ENCODE peak calls at places on chromosome 15, in eight cellular contexts. Z, N, G, C, Y, E, Q and R are unnamed samples.

GRCh38 chr15:48324949-48325348 is 6.3 kb upstream of the DUT start:
- DNase-seq in Z (no peak), C (no peak), G (no peak), Q (no peak), Y (no peak), E (no peak), N (no peak), R (no peak)

GRCh38 chr15:40743921-40744809 is 10.9 kb downstream of the RMDN3 start:
- DNase-seq in Y (peak; percentile 18), Z (no peak), Q (peak; percentile 91), G (peak; percentile 68), E (no peak), C (peak; percentile 53), N (peak; percentile 63), R (no peak)

GRCh38 chr15:65450556-65450955 is 27.8 kb upstream of the IGDCC4 start:
- DNase-seq in Y (no peak), E (no peak), N (no peak), Z (no peak), Q (no peak), C (no peak), G (no peak), R (no peak)

GRCh38 chr15:35379972-35380371 is 166.0 kb downstream of the DPH6 start:
- DNase-seq in N (peak; percentile 65), Y (no peak), Z (no peak), C (no peak), G (no peak), E (no peak), Q (no peak), R (no peak)

GRCh38 chr15:85743392-85744045 is 51.2 kb downstream of the KLHL25 start:
- DNase-seq in Z (no peak), E (no peak), G (no peak), N (no peak), C (no peak), Q (no peak), Y (no peak), R (no peak)

GRCh38 chr15:36970522-36970921 is 129.8 kb downstream of the MEIS2 start:
- DNase-seq in G (no peak), Q (no peak), N (no peak), C (no peak), Z (no peak), E (no peak), Y (no peak), R (no peak)

GRCh38 chr15:90871716-90872480 is 3.5 kb downstream of the FURIN start:
- DNase-seq in E (no peak), N (no peak), G (no peak), Q (no peak), Y (no peak), C (no peak), Z (peak; percentile 44), R (no peak)

GRCh38 chr15:67199881-67200763 is 54.3 kb downstream of the AAGAB start:
- DNase-seq in C (peak; percentile 73), G (no peak), E (no peak), N (no peak), Y (no peak), Q (peak; percentile 44), Z (no peak), R (no peak)

GRCh38 chr15:34616613-34617012 is 33.2 kb upstream of the GOLGA8B start:
- DNase-seq in C (peak; percentile 36), Q (peak; percentile 65), E (peak; percentile 38), N (peak; percentile 19), G (peak; percentile 62), Z (peak; percentile 5), Y (peak; percentile 40), R (no peak)

GRCh38 chr15:27627623-27628022 is 471.5 kb downstream of the OCA2 start:
- DNase-seq in Q (no peak), Y (no peak), Z (no peak), G (no peak), E (no peak), C (no peak), N (no peak), R (no peak)

GRCh38 chr15:50628421-50628820 is 58.2 kb downstream of the TRPM7 start:
- DNase-seq in C (no peak), Q (no peak), Y (no peak), G (no peak), N (no peak), Z (no peak), E (no peak), R (no peak)

GRCh38 chr15:70140543-70141375 is 43.0 kb upstream of the TLE3 start:
- DNase-seq in N (no peak), Q (peak; percentile 56), C (peak; percentile 48), Y (peak; percentile 39), G (peak; percentile 66), E (no peak), Z (peak; percentile 60), R (no peak)

GRCh38 chr15:61049934-61050333 is 179.2 kb downstream of the RORA start:
- DNase-seq in C (peak; percentile 90), E (no peak), N (no peak), Y (peak; percentile 90), Z (peak; percentile 43), Q (peak; percentile 85), G (peak; percentile 86), R (no peak)

GRCh38 chr15:63805993-63806980 is 27.5 kb downstream of the HERC1 start:
- DNase-seq in E (no peak), Y (no peak), C (peak; percentile 10), G (peak; percentile 11), Q (no peak), Z (no peak), N (no peak), R (no peak)

GRCh38 chr15:46555547-46555946 is 920.7 kb downstream of the SQOR start:
- DNase-seq in Y (no peak), Q (no peak), Z (no peak), G (no peak), N (no peak), C (no peak), E (no peak), R (no peak)

GRCh38 chr15:63475670-63476069 is 28.7 kb upstream of the USP3 start:
- DNase-seq in Z (no peak), C (no peak), N (no peak), Q (no peak), G (no peak), Y (no peak), E (no peak), R (no peak)

GRCh38 chr15:67144609-67145306 is 79.4 kb downstream of the SMAD3 start:
- DNase-seq in Z (no peak), G (peak; percentile 98), Y (peak; percentile 94), Q (peak; percentile 88), E (no peak), C (peak; percentile 99), N (no peak), R (no peak)

GRCh38 chr15:93523490-93523889 is 434.5 kb upstream of the RGMA start:
- DNase-seq in C (peak; percentile 86), Z (no peak), N (no peak), E (no peak), Q (no peak), Y (peak; percentile 68), G (no peak), R (no peak)

GRCh38 chr15:57743424-57743823 is 36.9 kb downstream of the POLR2M start:
- DNase-seq in G (no peak), Z (peak; percentile 16), Y (no peak), C (no peak), Q (peak; percentile 25), E (no peak), N (no peak), R (no peak)
- TF ChIP-seq CTCF in G (peak; percentile 40), Z (no peak), Y (peak; percentile 37), C (no peak), Q (no peak), E (peak; percentile 20), N (peak; percentile 53), R (no peak)

GRCh38 chr15:78540955-78541743 is 905 bp downstream of the PSMA4 start:
- DNase-seq in G (no peak), E (no peak), Y (peak; percentile 8), Q (peak; percentile 9), C (no peak), Z (no peak), N (no peak), R (no peak)
- TF ChIP-seq CTCF in G (no peak), E (no peak), Y (no peak), Q (no peak), C (no peak), Z (no peak), N (no peak), R (no peak)

GRCh38 chr15:55993111-55993803 is at the start of gene NEDD4:
- DNase-seq in Q (peak; percentile 84), N (peak; percentile 63), Z (peak; percentile 93), C (peak; percentile 76), Y (peak; percentile 85), G (peak; percentile 84), E (peak; percentile 47), R (peak; percentile 78)
- TF ChIP-seq CTCF in Q (peak; percentile 51), N (peak; percentile 73), Z (peak; percentile 59), C (peak; percentile 13), Y (peak; percentile 46), G (peak; percentile 61), E (peak; percentile 8), R (peak; percentile 12)

GRCh38 chr15:58856090-58856489 is 77.4 kb downstream of the SLTM start:
- DNase-seq in C (peak; percentile 63), Y (peak; percentile 70), Q (peak; percentile 48), E (no peak), G (peak; percentile 67), Z (no peak), N (no peak), R (no peak)

GRCh38 chr15:58854598-58854997 is 78.9 kb downstream of the SLTM start:
- DNase-seq in N (no peak), E (no peak), Q (no peak), G (no peak), Y (no peak), C (peak; percentile 9), Z (peak; percentile 48), R (no peak)

GRCh38 chr15:58852347-58852746 is 81.1 kb downstream of the SLTM start:
- DNase-seq in E (no peak), G (no peak), C (no peak), Y (no peak), N (no peak), Q (peak; percentile 19), Z (no peak), R (no peak)
- TF ChIP-seq CTCF in E (no peak), G (peak; percentile 9), C (no peak), Y (no peak), N (peak; percentile 41), Q (no peak), Z (no peak), R (no peak)

GRCh38 chr15:99408236-99409096 is 157.2 kb downstream of the LRRC28 start:
- DNase-seq in C (peak; percentile 94), Q (peak; percentile 89), G (peak; percentile 74), E (no peak), Z (no peak), N (no peak), Y (peak; percentile 93), R (no peak)

GRCh38 chr15:99409560-99409959 is 156.2 kb upstream of the MEF2A start:
- DNase-seq in Q (no peak), C (no peak), N (no peak), E (no peak), G (no peak), Z (no peak), Y (no peak), R (no peak)

GRCh38 chr15:99410477-99410876 is 155.3 kb upstream of the MEF2A start:
- DNase-seq in Z (no peak), N (no peak), C (no peak), Q (no peak), Y (no peak), E (no peak), G (no peak), R (no peak)

GRCh38 chr15:99407716-99408115 is 156.4 kb downstream of the LRRC28 start:
- DNase-seq in Y (no peak), Z (no peak), C (no peak), N (no peak), Q (no peak), E (no peak), G (no peak), R (no peak)

GRCh38 chr15:99409097-99409473 is 156.7 kb upstream of the MEF2A start:
- DNase-seq in Y (peak; percentile 46), Z (peak; percentile 71), N (no peak), C (peak; percentile 29), G (peak; percentile 37), Q (peak; percentile 75), E (peak; percentile 38), R (peak; percentile 58)
- TF ChIP-seq CTCF in Y (peak; percentile 66), Z (peak; percentile 59), N (peak; percentile 92), C (peak; percentile 17), G (peak; percentile 81), Q (peak; percentile 86), E (peak; percentile 64), R (no peak)